ENCODE peak calls at places on chromosomes 7 and 10, in five cellular contexts. I is A549, X is tibial nerve, J is gastrocnemius medialis, M is HCT116. Y is an unnamed sample.

GRCh38 chr10:12800302-12800701 is 201.2 kb downstream of the CCDC3 start:
- DNase-seq in X (no peak), J (no peak), M (no peak), I (no peak), Y (no peak)

GRCh38 chr7:45155357-45155900 is 2.2 kb upstream of the RAMP3 start:
- DNase-seq in I (no peak), X (no peak), M (no peak), J (no peak), Y (no peak)

GRCh38 chr10:24650669-24651391 is 72.9 kb downstream of the ARHGAP21 start:
- DNase-seq in M (no peak), J (no peak), X (no peak), I (no peak), Y (no peak)

GRCh38 chr10:13712799-13713581 is 126.2 kb downstream of the PRPF18 start:
- DNase-seq in J (peak), M (peak), X (peak), I (peak), Y (peak)

GRCh38 chr10:114691442-114691941 is 33.4 kb upstream of the ABLIM1 start:
- DNase-seq in I (no peak), J (no peak), X (no peak), M (no peak), Y (no peak)

GRCh38 chr10:110358869-110359629 is 54.3 kb upstream of the SMNDC1 start:
- DNase-seq in I (peak), M (peak), X (no peak), J (no peak), Y (no peak)

GRCh38 chr7:100166317-100166940 is 2.0 kb downstream of the GAL3ST4 start:
- DNase-seq in I (no peak), J (no peak), M (no peak), X (no peak), Y (no peak)

GRCh38 chr10:26015092-26015491 is 81.1 kb downstream of the MYO3A start:
- DNase-seq in M (no peak), X (no peak), I (no peak), J (no peak), Y (no peak)

GRCh38 chr7:1725766-1726630 is 55.9 kb downstream of the ELFN1 start:
- DNase-seq in J (no peak), X (no peak), I (no peak), M (no peak), Y (no peak)

GRCh38 chr7:84021292-84021898 is 173.2 kb downstream of the SEMA3A start:
- DNase-seq in I (no peak), M (no peak), X (no peak), J (no peak), Y (no peak)

GRCh38 chr10:98391065-98391464 is 23.9 kb downstream of the PYROXD2 start:
- DNase-seq in I (no peak), M (no peak), X (no peak), J (no peak), Y (no peak)

GRCh38 chr10:5196613-5197234 is at the start of gene AKR1C4:
- DNase-seq in I (peak), J (no peak), X (no peak), M (no peak), Y (no peak)

DNA sequence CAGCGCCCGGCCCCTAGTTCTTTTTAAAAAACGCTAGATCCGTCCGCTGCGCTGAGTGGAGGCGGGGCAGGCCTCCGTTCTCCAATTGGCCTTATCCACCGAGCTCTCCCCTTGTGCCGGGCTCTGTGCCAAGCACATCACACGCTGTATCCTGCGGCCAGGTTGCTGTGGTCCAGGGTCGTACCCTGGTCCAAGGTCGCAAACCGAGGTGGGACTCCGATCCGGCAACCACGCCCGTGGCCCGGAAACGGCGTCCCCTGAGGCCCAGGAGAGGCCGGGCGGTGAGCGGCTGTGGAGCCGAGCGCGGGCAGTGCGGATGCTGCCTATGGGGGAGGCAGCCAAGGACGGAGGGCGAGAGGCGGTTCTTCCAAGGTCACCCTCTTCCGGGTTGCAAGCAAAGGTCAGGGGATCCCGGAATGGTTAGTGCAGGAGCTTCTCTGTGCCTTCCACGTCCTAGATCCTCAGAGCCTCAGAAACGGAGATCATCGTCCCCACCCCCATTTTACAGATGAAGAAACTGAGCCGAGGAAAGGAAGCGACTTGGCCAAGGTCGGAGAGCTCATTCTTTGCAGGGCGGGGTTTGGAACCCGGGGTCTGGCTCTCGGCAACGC is 72.4 kb upstream of the LRRC4 start:
- DNase-seq in M (no peak), I (no peak), J (no peak), X (peak), Y (no peak)
- TF ChIP-seq POLR2A in M (no peak), I (no peak), J (no peak), X (no peak), Y (no peak)

GRCh38 chr10:31033166-31033565 is 1.5 kb upstream of the ZNF438 start:
- DNase-seq in I (no peak), M (no peak), X (no peak), J (no peak), Y (no peak)
- H3K4me3 ChIP-seq in I (no peak), M (no peak), X (peak), J (peak), Y (peak)

GRCh38 chr10:55400075-55400474 is 599.0 kb upstream of the PCDH15 start:
- DNase-seq in M (no peak), X (no peak), I (no peak), J (no peak), Y (no peak)

GRCh38 chr10:55398463-55398862 is 597.4 kb upstream of the PCDH15 start:
- DNase-seq in M (no peak), X (no peak), I (no peak), J (no peak), Y (no peak)

GRCh38 chr10:55397777-55398176 is 596.7 kb upstream of the PCDH15 start:
- DNase-seq in J (no peak), X (no peak), M (no peak), I (no peak), Y (no peak)
- H3K27ac ChIP-seq in J (no peak), X (no peak), M (no peak), I (no peak), Y (no peak)

GRCh38 chr7:20798081-20798693 is 11.5 kb upstream of the SP8 start:
- DNase-seq in X (no peak), J (no peak), I (peak), M (peak), Y (no peak)

GRCh38 chr7:20795881-20796280 is 9.2 kb upstream of the SP8 start:
- DNase-seq in X (no peak), I (no peak), M (no peak), J (no peak), Y (no peak)

GRCh38 chr7:20798694-20799121 is 12.0 kb upstream of the SP8 start:
- DNase-seq in J (no peak), X (no peak), I (no peak), M (no peak), Y (no peak)

GRCh38 chr7:20796565-20796964 is 9.9 kb upstream of the SP8 start:
- DNase-seq in I (no peak), X (no peak), J (no peak), M (no peak), Y (no peak)

GRCh38 chr7:20797174-20798080 is 10.7 kb upstream of the SP8 start:
- DNase-seq in I (peak), M (no peak), X (no peak), J (no peak), Y (no peak)
- TF ChIP-seq POLR2A in I (no peak), M (peak), X (no peak), J (no peak), Y (no peak)

GRCh38 chr7:136869991-136870798 is 1.7 kb downstream of the CHRM2 start:
- DNase-seq in I (no peak), J (no peak), M (no peak), X (no peak), Y (no peak)
- H3K4me3 ChIP-seq in I (no peak), J (peak), M (no peak), X (peak), Y (peak)

GRCh38 chr10:74021248-74022055 is 23.5 kb downstream of the VCL start:
- DNase-seq in I (no peak), J (no peak), M (no peak), X (no peak), Y (no peak)
- H3K27ac ChIP-seq in I (peak), J (peak), M (no peak), X (peak), Y (peak)

Y was measured in uterus.